ENCODE peak calls at places on chromosome 1, in six cellular contexts. O, T, Q, B, S and H are unnamed samples.

GRCh38 chr1:152566681-152567080 is at the start of gene LCE3E:
- DNase-seq in O (no peak), T (no peak), Q (no peak), B (no peak), S (no peak), H (no peak)

GRCh38 chr1:62882705-62883104 is 98.8 kb downstream of the ATG4C start:
- DNase-seq in O (no peak), T (no peak), Q (no peak), B (no peak), S (no peak), H (no peak)

GRCh38 chr1:38827299-38827698 is 32.3 kb downstream of the RRAGC start:
- DNase-seq in O (no peak), T (no peak), Q (no peak), B (no peak), S (no peak), H (no peak)

GRCh38 chr1:117673405-117673804 is 67.6 kb downstream of the TENT5C start:
- DNase-seq in O (no peak), T (no peak), Q (no peak), B (no peak), S (no peak), H (no peak)

GRCh38 chr1:84855168-84855567 is 37.8 kb downstream of the LPAR3 start:
- DNase-seq in O (no peak), T (no peak), Q (no peak), B (no peak), S (no peak), H (no peak)

GRCh38 chr1:65958561-65959350 is 166.1 kb downstream of the PDE4B start:
- DNase-seq in O (peak), T (peak), Q (no peak), B (no peak), S (peak), H (peak)

GRCh38 chr1:59115865-59116264 is 181.0 kb upstream of the FGGY start:
- DNase-seq in O (no peak), T (no peak), Q (no peak), B (no peak), S (no peak), H (no peak)

GRCh38 chr1:92211166-92211565 is 6.5 kb upstream of the C1orf146 start:
- DNase-seq in O (no peak), T (no peak), Q (no peak), B (no peak), S (no peak), H (no peak)

GRCh38 chr1:214377886-214378285 is 96.9 kb downstream of the SMYD2 start:
- DNase-seq in O (no peak), T (no peak), Q (no peak), B (no peak), S (no peak), H (no peak)

GRCh38 chr1:118871510-118872240 is 116.5 kb downstream of the TBX15 start:
- DNase-seq in O (no peak), T (no peak), Q (no peak), B (no peak), S (no peak), H (no peak)

GRCh38 chr1:42765832-42766722 is 751 bp downstream of the P3H1 start:
- DNase-seq in O (peak), T (peak), Q (peak), B (no peak), S (peak), H (peak)

GRCh38 chr1:42925132-42925769 is 33.4 kb downstream of the SLC2A1 start:
- DNase-seq in O (peak), T (no peak), Q (no peak), B (no peak), S (no peak), H (no peak)

GRCh38 chr1:58964428-58964827 is 180.6 kb upstream of the JUN start:
- DNase-seq in O (no peak), T (no peak), Q (no peak), B (no peak), S (no peak), H (no peak)

GRCh38 chr1:2540816-2541492 is 10.9 kb upstream of the HES5 start:
- DNase-seq in O (no peak), T (no peak), Q (no peak), B (no peak), S (no peak), H (no peak)

GRCh38 chr1:25082995-25083394 is 149.3 kb downstream of the SYF2 start:
- DNase-seq in O (no peak), T (peak), Q (no peak), B (no peak), S (no peak), H (no peak)

GRCh38 chr1:111139234-111139955 is 498 bp downstream of the DRAM2 start:
- DNase-seq in O (peak), T (peak), Q (peak), B (peak), S (peak), H (peak)

GRCh38 chr1:40303051-40303771 is 13.9 kb downstream of the COL9A2 start:
- DNase-seq in O (no peak), T (no peak), Q (no peak), B (no peak), S (no peak), H (no peak)

GRCh38 chr1:11862890-11863289 is 4.1 kb upstream of the NPPB start:
- DNase-seq in O (no peak), T (no peak), Q (no peak), B (no peak), S (no peak), H (no peak)